ENCODE peak calls at places on chromosomes 5 and 9, in ten cellular contexts. One of them, this sample, is unnamed.

GRCh38 chr5:157280927-157281326 is 15.0 kb downstream of the CYFIP2 start:
- DNase-seq in HFF-Myc: peak; percentile 65
- DNase-seq in tibial artery: no peak
- DNase-seq in body of pancreas: no peak
- DNase-seq in astrocyte of the spinal cord: peak; percentile 64
- DNase-seq in left ventricle myocardium inferior: no peak
- DNase-seq in colonic mucosa: no peak
- DNase-seq in endothelial cell: no peak
- DNase-seq in stomach: no peak
- DNase-seq in dorsolateral prefrontal cortex: no peak
- DNase-seq in this sample: no peak

GRCh38 chr5:172658869-172659513 is 17.9 kb downstream of the NEURL1B start:
- DNase-seq in HFF-Myc: no peak
- DNase-seq in tibial artery: peak; percentile 63
- DNase-seq in body of pancreas: peak; percentile 86
- DNase-seq in astrocyte of the spinal cord: no peak
- DNase-seq in left ventricle myocardium inferior: peak; percentile 69
- DNase-seq in colonic mucosa: peak; percentile 83
- DNase-seq in endothelial cell: no peak
- DNase-seq in stomach: peak; percentile 71
- DNase-seq in dorsolateral prefrontal cortex: no peak
- DNase-seq in this sample: peak; percentile 5

GRCh38 chr5:159071382-159071781 is 28.3 kb downstream of the EBF1 start:
- DNase-seq in HFF-Myc: no peak
- DNase-seq in tibial artery: no peak
- DNase-seq in body of pancreas: no peak
- DNase-seq in astrocyte of the spinal cord: no peak
- DNase-seq in left ventricle myocardium inferior: no peak
- DNase-seq in colonic mucosa: no peak
- DNase-seq in endothelial cell: no peak
- DNase-seq in stomach: no peak
- DNase-seq in dorsolateral prefrontal cortex: no peak
- DNase-seq in this sample: no peak

GRCh38 chr5:172533399-172534228 is 79.3 kb upstream of the SH3PXD2B start:
- DNase-seq in HFF-Myc: no peak
- DNase-seq in tibial artery: no peak
- DNase-seq in body of pancreas: no peak
- DNase-seq in astrocyte of the spinal cord: no peak
- DNase-seq in left ventricle myocardium inferior: no peak
- DNase-seq in colonic mucosa: peak; percentile 18
- DNase-seq in endothelial cell: no peak
- DNase-seq in stomach: no peak
- DNase-seq in dorsolateral prefrontal cortex: peak; percentile 36
- DNase-seq in this sample: no peak

GRCh38 chr5:153425914-153426313 is 64.6 kb upstream of the GRIA1 start:
- DNase-seq in HFF-Myc: no peak
- DNase-seq in tibial artery: no peak
- DNase-seq in body of pancreas: no peak
- DNase-seq in astrocyte of the spinal cord: no peak
- DNase-seq in left ventricle myocardium inferior: no peak
- DNase-seq in colonic mucosa: no peak
- DNase-seq in endothelial cell: peak; percentile 6
- DNase-seq in stomach: no peak
- DNase-seq in dorsolateral prefrontal cortex: no peak
- DNase-seq in this sample: no peak

GRCh38 chr9:16361939-16362338 is 508.5 kb downstream of the BNC2 start:
- DNase-seq in HFF-Myc: no peak
- DNase-seq in tibial artery: no peak
- DNase-seq in body of pancreas: no peak
- DNase-seq in astrocyte of the spinal cord: no peak
- DNase-seq in left ventricle myocardium inferior: no peak
- DNase-seq in colonic mucosa: no peak
- DNase-seq in endothelial cell: no peak
- DNase-seq in stomach: no peak
- DNase-seq in dorsolateral prefrontal cortex: no peak
- DNase-seq in this sample: no peak

GRCh38 chr5:165457854-165458481 is 1952.5 kb downstream of the MAT2B start:
- DNase-seq in HFF-Myc: no peak
- DNase-seq in tibial artery: no peak
- DNase-seq in body of pancreas: peak; percentile 37
- DNase-seq in astrocyte of the spinal cord: peak; percentile 52
- DNase-seq in left ventricle myocardium inferior: no peak
- DNase-seq in colonic mucosa: no peak
- DNase-seq in endothelial cell: peak; percentile 33
- DNase-seq in stomach: no peak
- DNase-seq in dorsolateral prefrontal cortex: no peak
- DNase-seq in this sample: no peak

GRCh38 chr9:34332370-34332964 is 3.1 kb downstream of the NUDT2 start:
- DNase-seq in HFF-Myc: no peak
- DNase-seq in tibial artery: no peak
- DNase-seq in body of pancreas: no peak
- DNase-seq in astrocyte of the spinal cord: peak; percentile 46
- DNase-seq in left ventricle myocardium inferior: no peak
- DNase-seq in colonic mucosa: no peak
- DNase-seq in endothelial cell: peak; percentile 31
- DNase-seq in stomach: no peak
- DNase-seq in dorsolateral prefrontal cortex: no peak
- DNase-seq in this sample: no peak

GRCh38 chr9:103700558-103700957 is 393.6 kb upstream of the SMC2 start:
- DNase-seq in HFF-Myc: no peak
- DNase-seq in tibial artery: no peak
- DNase-seq in body of pancreas: no peak
- DNase-seq in astrocyte of the spinal cord: no peak
- DNase-seq in left ventricle myocardium inferior: no peak
- DNase-seq in colonic mucosa: no peak
- DNase-seq in endothelial cell: no peak
- DNase-seq in stomach: no peak
- DNase-seq in dorsolateral prefrontal cortex: no peak
- DNase-seq in this sample: no peak

GRCh38 chr5:163789870-163790269 is 284.5 kb downstream of the MAT2B start:
- DNase-seq in HFF-Myc: no peak
- DNase-seq in tibial artery: no peak
- DNase-seq in body of pancreas: no peak
- DNase-seq in astrocyte of the spinal cord: peak; percentile 22
- DNase-seq in left ventricle myocardium inferior: no peak
- DNase-seq in colonic mucosa: no peak
- DNase-seq in endothelial cell: no peak
- DNase-seq in stomach: no peak
- DNase-seq in dorsolateral prefrontal cortex: no peak
- DNase-seq in this sample: no peak

GRCh38 chr5:56833325-56833724 is 18.0 kb downstream of the MAP3K1 start:
- DNase-seq in HFF-Myc: no peak
- DNase-seq in tibial artery: no peak
- DNase-seq in body of pancreas: no peak
- DNase-seq in astrocyte of the spinal cord: no peak
- DNase-seq in left ventricle myocardium inferior: no peak
- DNase-seq in colonic mucosa: no peak
- DNase-seq in endothelial cell: no peak
- DNase-seq in stomach: no peak
- DNase-seq in dorsolateral prefrontal cortex: no peak
- DNase-seq in this sample: no peak

GRCh38 chr9:81737871-81738507 is 48.6 kb upstream of the TLE1 start:
- DNase-seq in HFF-Myc: peak; percentile 31
- DNase-seq in tibial artery: peak; percentile 37
- DNase-seq in body of pancreas: peak; percentile 36
- DNase-seq in astrocyte of the spinal cord: peak; percentile 88
- DNase-seq in left ventricle myocardium inferior: no peak
- DNase-seq in colonic mucosa: peak; percentile 69
- DNase-seq in endothelial cell: no peak
- DNase-seq in stomach: peak; percentile 70
- DNase-seq in dorsolateral prefrontal cortex: peak; percentile 20
- DNase-seq in this sample: no peak

GRCh38 chr9:128191406-128192046 is at the start of gene CIZ1:
- DNase-seq in HFF-Myc: no peak
- DNase-seq in tibial artery: peak; percentile 72
- DNase-seq in body of pancreas: peak; percentile 80
- DNase-seq in astrocyte of the spinal cord: peak; percentile 79
- DNase-seq in left ventricle myocardium inferior: peak; percentile 83
- DNase-seq in colonic mucosa: peak; percentile 80
- DNase-seq in endothelial cell: peak; percentile 80
- DNase-seq in stomach: peak; percentile 84
- DNase-seq in dorsolateral prefrontal cortex: no peak
- DNase-seq in this sample: peak; percentile 73

GRCh38 chr5:2659071-2659470 is 92.4 kb downstream of the IRX2 start:
- DNase-seq in HFF-Myc: no peak
- DNase-seq in tibial artery: no peak
- DNase-seq in body of pancreas: no peak
- DNase-seq in astrocyte of the spinal cord: no peak
- DNase-seq in left ventricle myocardium inferior: no peak
- DNase-seq in colonic mucosa: no peak
- DNase-seq in endothelial cell: no peak
- DNase-seq in stomach: no peak
- DNase-seq in dorsolateral prefrontal cortex: no peak
- DNase-seq in this sample: no peak

GRCh38 chr9:77678136-77678535 is 30.0 kb upstream of the GNA14 start:
- DNase-seq in HFF-Myc: no peak
- DNase-seq in tibial artery: no peak
- DNase-seq in body of pancreas: no peak
- DNase-seq in astrocyte of the spinal cord: no peak
- DNase-seq in left ventricle myocardium inferior: no peak
- DNase-seq in colonic mucosa: no peak
- DNase-seq in endothelial cell: no peak
- DNase-seq in stomach: no peak
- DNase-seq in dorsolateral prefrontal cortex: no peak
- DNase-seq in this sample: no peak

GRCh38 chr9:109880276-109881169 is 100.5 kb downstream of the PALM2AKAP2 start:
- DNase-seq in HFF-Myc: no peak
- DNase-seq in tibial artery: no peak
- DNase-seq in body of pancreas: no peak
- DNase-seq in astrocyte of the spinal cord: peak; percentile 33
- DNase-seq in left ventricle myocardium inferior: no peak
- DNase-seq in colonic mucosa: no peak
- DNase-seq in endothelial cell: peak; percentile 45
- DNase-seq in stomach: no peak
- DNase-seq in dorsolateral prefrontal cortex: no peak
- DNase-seq in this sample: no peak
- TF ChIP-seq CTCF in HFF-Myc: peak; percentile 64
- TF ChIP-seq CTCF in tibial artery: peak; percentile 33
- TF ChIP-seq CTCF in body of pancreas: peak; percentile 40
- TF ChIP-seq CTCF in astrocyte of the spinal cord: peak; percentile 81
- TF ChIP-seq CTCF in left ventricle myocardium inferior: peak; percentile 70
- TF ChIP-seq CTCF in colonic mucosa: peak; percentile 36
- TF ChIP-seq CTCF in endothelial cell: peak; percentile 86
- TF ChIP-seq CTCF in stomach: peak; percentile 32
- TF ChIP-seq CTCF in dorsolateral prefrontal cortex: peak; percentile 50
- TF ChIP-seq CTCF in this sample: peak; percentile 93

GRCh38 chr5:127072861-127073846 is at the start of gene C5orf63:
- DNase-seq in HFF-Myc: no peak
- DNase-seq in tibial artery: peak; percentile 20
- DNase-seq in body of pancreas: peak; percentile 67
- DNase-seq in astrocyte of the spinal cord: no peak
- DNase-seq in left ventricle myocardium inferior: peak; percentile 65
- DNase-seq in colonic mucosa: peak; percentile 64
- DNase-seq in endothelial cell: peak; percentile 34
- DNase-seq in stomach: peak; percentile 62
- DNase-seq in dorsolateral prefrontal cortex: no peak
- DNase-seq in this sample: no peak
- TF ChIP-seq CTCF in HFF-Myc: no peak
- TF ChIP-seq CTCF in tibial artery: peak; percentile 29
- TF ChIP-seq CTCF in body of pancreas: peak; percentile 39
- TF ChIP-seq CTCF in astrocyte of the spinal cord: no peak
- TF ChIP-seq CTCF in left ventricle myocardium inferior: peak; percentile 36
- TF ChIP-seq CTCF in colonic mucosa: peak; percentile 35
- TF ChIP-seq CTCF in endothelial cell: no peak
- TF ChIP-seq CTCF in stomach: no peak
- TF ChIP-seq CTCF in dorsolateral prefrontal cortex: no peak
- TF ChIP-seq CTCF in this sample: no peak

GRCh38 chr9:97635026-97635425 is 1.4 kb downstream of the NCBP1 start:
- DNase-seq in HFF-Myc: no peak
- DNase-seq in tibial artery: no peak
- DNase-seq in body of pancreas: no peak
- DNase-seq in astrocyte of the spinal cord: no peak
- DNase-seq in left ventricle myocardium inferior: no peak
- DNase-seq in colonic mucosa: no peak
- DNase-seq in endothelial cell: no peak
- DNase-seq in stomach: no peak
- DNase-seq in dorsolateral prefrontal cortex: no peak
- DNase-seq in this sample: no peak

GRCh38 chr9:97636903-97637302 is 3.3 kb downstream of the NCBP1 start:
- DNase-seq in HFF-Myc: no peak
- DNase-seq in tibial artery: no peak
- DNase-seq in body of pancreas: no peak
- DNase-seq in astrocyte of the spinal cord: no peak
- DNase-seq in left ventricle myocardium inferior: no peak
- DNase-seq in colonic mucosa: no peak
- DNase-seq in endothelial cell: no peak
- DNase-seq in stomach: no peak
- DNase-seq in dorsolateral prefrontal cortex: no peak
- DNase-seq in this sample: no peak

GRCh38 chr9:97640290-97640689 is 6.7 kb downstream of the NCBP1 start:
- DNase-seq in HFF-Myc: no peak
- DNase-seq in tibial artery: no peak
- DNase-seq in body of pancreas: no peak
- DNase-seq in astrocyte of the spinal cord: no peak
- DNase-seq in left ventricle myocardium inferior: no peak
- DNase-seq in colonic mucosa: no peak
- DNase-seq in endothelial cell: no peak
- DNase-seq in stomach: no peak
- DNase-seq in dorsolateral prefrontal cortex: no peak
- DNase-seq in this sample: no peak

GRCh38 chr9:97633859-97634485 is 351 bp downstream of the NCBP1 start:
- DNase-seq in HFF-Myc: no peak
- DNase-seq in tibial artery: no peak
- DNase-seq in body of pancreas: no peak
- DNase-seq in astrocyte of the spinal cord: no peak
- DNase-seq in left ventricle myocardium inferior: no peak
- DNase-seq in colonic mucosa: no peak
- DNase-seq in endothelial cell: no peak
- DNase-seq in stomach: no peak
- DNase-seq in dorsolateral prefrontal cortex: no peak
- DNase-seq in this sample: no peak

DNA sequence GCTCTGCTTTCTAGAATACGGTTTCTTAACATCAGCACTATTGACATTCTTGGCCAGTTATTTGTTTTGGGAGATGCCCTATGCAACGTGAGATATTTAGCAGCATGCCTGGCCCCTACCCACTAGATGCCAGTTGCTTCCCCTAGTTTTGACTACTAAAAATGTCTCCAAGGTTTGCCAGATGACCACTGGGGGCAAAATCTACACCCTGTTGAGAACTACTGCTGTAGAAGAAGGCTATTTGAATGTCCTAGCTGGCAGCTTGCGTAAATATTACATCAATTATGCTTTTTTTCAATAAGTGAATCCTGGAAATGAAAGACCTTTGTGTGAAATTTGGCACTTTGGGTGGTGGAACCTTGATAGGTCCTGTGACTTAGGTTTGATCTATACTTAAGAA is 5.0 kb downstream of the NCBP1 start:
- DNase-seq in HFF-Myc: no peak
- DNase-seq in tibial artery: no peak
- DNase-seq in body of pancreas: no peak
- DNase-seq in astrocyte of the spinal cord: no peak
- DNase-seq in left ventricle myocardium inferior: no peak
- DNase-seq in colonic mucosa: no peak
- DNase-seq in endothelial cell: no peak
- DNase-seq in stomach: no peak
- DNase-seq in dorsolateral prefrontal cortex: no peak
- DNase-seq in this sample: no peak
- TF ChIP-seq CTCF in HFF-Myc: no peak
- TF ChIP-seq CTCF in tibial artery: peak; percentile 5
- TF ChIP-seq CTCF in body of pancreas: no peak
- TF ChIP-seq CTCF in astrocyte of the spinal cord: peak; percentile 19
- TF ChIP-seq CTCF in left ventricle myocardium inferior: peak; percentile 11
- TF ChIP-seq CTCF in colonic mucosa: no peak
- TF ChIP-seq CTCF in endothelial cell: no peak
- TF ChIP-seq CTCF in stomach: no peak
- TF ChIP-seq CTCF in dorsolateral prefrontal cortex: no peak
- TF ChIP-seq CTCF in this sample: no peak

GRCh38 chr5:6712136-6712581 is 1.1 kb upstream of the TENT4A start:
- DNase-seq in HFF-Myc: no peak
- DNase-seq in tibial artery: peak; percentile 45
- DNase-seq in body of pancreas: peak; percentile 65
- DNase-seq in astrocyte of the spinal cord: peak; percentile 61
- DNase-seq in left ventricle myocardium inferior: peak; percentile 46
- DNase-seq in colonic mucosa: peak; percentile 67
- DNase-seq in endothelial cell: peak; percentile 49
- DNase-seq in stomach: peak; percentile 50
- DNase-seq in dorsolateral prefrontal cortex: no peak
- DNase-seq in this sample: no peak
- TF ChIP-seq CTCF in HFF-Myc: no peak
- TF ChIP-seq CTCF in tibial artery: no peak
- TF ChIP-seq CTCF in body of pancreas: no peak
- TF ChIP-seq CTCF in astrocyte of the spinal cord: peak; percentile 2
- TF ChIP-seq CTCF in left ventricle myocardium inferior: peak; percentile 21
- TF ChIP-seq CTCF in colonic mucosa: no peak
- TF ChIP-seq CTCF in endothelial cell: no peak
- TF ChIP-seq CTCF in stomach: no peak
- TF ChIP-seq CTCF in dorsolateral prefrontal cortex: peak; percentile 25
- TF ChIP-seq CTCF in this sample: no peak